ENCODE peak calls at places on chromosome 6, in four cellular contexts. T is RCC 7860, F is lung, E is AG08395. B is an unnamed sample.
A peak's percentile ranks its signal among the peaks of the same experiment; 100 is the strongest.

GRCh38 chr6:163741743-163742363 is 327.3 kb downstream of the QKI start:
- DNase-seq in T (no peak), F (no peak), E (no peak), B (no peak)

GRCh38 chr6:121885399-121886152 is 450.1 kb downstream of the GJA1 start:
- DNase-seq in T (no peak), F (no peak), E (no peak), B (no peak)

GRCh38 chr6:7615611-7616383 is 25.8 kb downstream of the SNRNP48 start:
- DNase-seq in T (peak; percentile 12), F (no peak), E (peak; percentile 63), B (no peak)

GRCh38 chr6:8361259-8361658 is 74.1 kb downstream of the SLC35B3 start:
- DNase-seq in T (no peak), F (no peak), E (no peak), B (no peak)

GRCh38 chr6:158518196-158519127 is 41.4 kb upstream of the TMEM181 start:
- DNase-seq in T (peak; percentile 60), F (no peak), E (peak; percentile 84), B (no peak)

GRCh38 chr6:79313254-79313653 is 78.8 kb upstream of the HMGN3 start:
- DNase-seq in T (no peak), F (no peak), E (no peak), B (peak; percentile 48)

GRCh38 chr6:7787731-7788130 is 61.8 kb downstream of the BMP6 start:
- DNase-seq in T (no peak), F (no peak), E (no peak), B (no peak)

GRCh38 chr6:32837651-32838113 is 857 bp downstream of the TAP2 start:
- DNase-seq in T (peak; percentile 22), F (no peak), E (no peak), B (no peak)

GRCh38 chr6:84074988-84075781 is 41.6 kb downstream of the MRAP2 start:
- DNase-seq in T (peak; percentile 9), F (no peak), E (no peak), B (no peak)

GRCh38 chr6:73515204-73516101 is 5.4 kb downstream of the EEF1A1 start:
- DNase-seq in T (peak; percentile 69), F (peak; percentile 36), E (peak; percentile 53), B (no peak)

B was measured in epithelial cell of proximal tubule.